ENCODE peak calls at places on chromosomes 5 and 9, in four cellular contexts. O is IMR-90, Q is H9, I is mesenchymal stem cell. D is an unnamed sample.

GRCh38 chr9:86413966-86414880 is 60.0 kb upstream of the TUT7 start:
- DNase-seq in O (peak; percentile 50), Q (no peak), I (peak; percentile 50), D (peak; percentile 31)

GRCh38 chr5:137310051-137310730 is 188.9 kb downstream of the SPOCK1 start:
- DNase-seq in O (peak; percentile 93), Q (no peak), I (peak; percentile 81), D (no peak)

GRCh38 chr9:75120661-75121060 is 32.3 kb downstream of the OSTF1 start:
- DNase-seq in O (no peak), Q (no peak), I (no peak), D (no peak)

GRCh38 chr5:173234129-173234793 is 745 bp downstream of the NKX2-5 start:
- DNase-seq in O (no peak), Q (peak; percentile 62), I (peak; percentile 57), D (no peak)

GRCh38 chr9:138097501-138097991 is 220.0 kb downstream of the CACNA1B start:
- DNase-seq in O (no peak), Q (peak; percentile 14), I (no peak), D (no peak)

GRCh38 chr5:108919591-108920326 is 172.1 kb downstream of the FER start:
- DNase-seq in O (no peak), Q (no peak), I (no peak), D (no peak)

GRCh38 chr5:133128066-133128465 is 76.3 kb downstream of the HSPA4 start:
- DNase-seq in O (no peak), Q (no peak), I (no peak), D (no peak)

GRCh38 chr9:109907400-109907799 is 127.4 kb downstream of the PALM2AKAP2 start:
- DNase-seq in O (no peak), Q (no peak), I (no peak), D (no peak)

GRCh38 chr5:39716532-39716971 is 291.8 kb upstream of the DAB2 start:
- DNase-seq in O (peak; percentile 46), Q (peak; percentile 76), I (peak; percentile 73), D (peak; percentile 27)

GRCh38 chr9:135544981-135545635 is 818 bp upstream of the OBP2A start:
- DNase-seq in O (no peak), Q (no peak), I (no peak), D (no peak)

GRCh38 chr5:77972545-77973252 is 196.6 kb upstream of the TBCA start:
- DNase-seq in O (no peak), Q (no peak), I (no peak), D (no peak)

GRCh38 chr5:72281764-72282499 is 38.1 kb downstream of the MRPS27 start:
- DNase-seq in O (peak; percentile 91), Q (no peak), I (peak; percentile 88), D (no peak)

GRCh38 chr9:128203842-128204551 is 818 bp downstream of the DNM1 start:
- DNase-seq in O (peak; percentile 47), Q (peak; percentile 61), I (peak; percentile 58), D (peak; percentile 48)

GRCh38 chr5:150519560-150519945 is 11.6 kb downstream of the NDST1 start:
- DNase-seq in O (no peak), Q (no peak), I (no peak), D (no peak)

GRCh38 chr5:173163219-173163618 is 18.9 kb downstream of the BNIP1 start:
- DNase-seq in O (peak; percentile 55), Q (no peak), I (no peak), D (no peak)

DNA sequence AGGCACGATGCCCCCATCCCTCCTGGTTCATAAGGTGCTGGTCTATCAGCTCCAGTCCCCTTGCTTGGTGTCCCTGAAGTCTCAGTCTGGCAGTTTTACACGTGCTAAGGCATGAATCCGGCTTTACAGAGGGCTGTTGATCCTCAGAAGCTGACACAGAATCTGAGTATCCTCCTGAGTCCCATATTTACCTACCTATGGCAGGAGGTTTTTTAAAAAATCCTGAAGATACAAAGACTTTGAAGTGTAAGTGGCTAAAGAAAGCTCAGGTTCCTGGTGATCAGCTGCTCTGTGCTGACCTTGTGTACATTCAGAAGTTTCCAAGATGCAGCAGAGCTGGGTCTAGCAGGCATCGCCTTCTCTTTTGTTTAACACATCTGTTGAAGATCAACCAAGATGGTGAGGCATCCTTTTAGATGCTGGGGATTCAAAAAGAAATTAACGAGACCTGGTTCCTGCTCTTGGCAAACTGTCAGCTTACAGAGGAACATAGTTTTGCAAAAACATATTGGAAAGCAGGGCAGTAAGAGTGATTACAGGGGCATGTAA is 6.0 kb upstream of the ANKRD33B start:
- DNase-seq in O (no peak), Q (no peak), I (no peak), D (no peak)
- H2BK15ac ChIP-seq in O (peak overlapping the region; percentile 59), Q (no peak overlapping the region), I (no peak overlapping the region), D (no peak overlapping the region)

GRCh38 chr9:2199999-2200796 is 185.1 kb downstream of the SMARCA2 start:
- DNase-seq in O (no peak), Q (peak; percentile 59), I (no peak), D (no peak)
- H2AFZ ChIP-seq in O (no peak overlapping the region), Q (no peak overlapping the region), I (no peak overlapping the region), D (no peak overlapping the region)

GRCh38 chr9:70588999-70589398 is 174.5 kb upstream of the KLF9 start:
- DNase-seq in O (no peak), Q (no peak), I (no peak), D (no peak)
- H2BK120ac ChIP-seq in O (peak overlapping the region; percentile 97), Q (no peak overlapping the region), I (no peak overlapping the region), D (no peak overlapping the region)

DNA sequence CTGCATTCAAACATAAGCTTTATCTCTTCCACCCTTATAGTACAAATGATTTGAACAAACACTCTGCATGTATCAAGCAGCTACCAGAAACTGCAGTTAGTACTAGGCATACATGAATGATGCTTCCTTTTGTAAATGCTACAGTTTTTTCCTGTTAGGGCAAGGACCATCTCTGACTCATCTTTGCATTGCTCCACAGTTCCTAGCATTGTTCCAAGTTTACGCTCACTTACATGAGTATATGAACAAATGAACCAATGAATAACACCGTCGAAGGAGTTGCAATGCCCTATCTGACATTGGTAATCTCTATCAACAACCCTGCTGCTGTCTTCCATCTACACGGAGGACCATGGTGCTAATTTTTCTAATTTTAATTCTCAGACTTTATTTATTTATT is 2.1 kb upstream of the ALDH7A1 start:
- DNase-seq in O (peak; percentile 91), Q (no peak), I (peak; percentile 82), D (no peak)
- H2BK15ac ChIP-seq in O (peak overlapping the region; percentile 16), Q (no peak overlapping the region), I (no peak overlapping the region), D (no peak overlapping the region)